ENCODE peak calls at places on chromosomes 13 and 19, in six cellular contexts. E is IMR-90, H is neuronal stem cell, P is H1, L is mesendoderm, N is mesenchymal stem cell. J is an unnamed sample.

GRCh38 chr13:46345866-46346265 is 41.2 kb downstream of the RUBCNL start:
- DNase-seq in L (no peak), H (no peak), N (no peak), P (no peak), E (no peak), J (no peak)

GRCh38 chr19:10111405-10111811 is at the start of gene P2RY11:
- DNase-seq in P (no peak), L (no peak), H (no peak), E (no peak), N (no peak), J (no peak)

GRCh38 chr19:16023558-16023915 is 52.8 kb upstream of the TPM4 start:
- DNase-seq in E (no peak), P (no peak), L (no peak), N (no peak), H (no peak), J (peak)

GRCh38 chr13:45269204-45269603 is 68.4 kb upstream of the KCTD4 start:
- DNase-seq in P (no peak), E (peak), N (peak), L (peak), H (no peak), J (no peak)

GRCh38 chr13:101712026-101712348 is 259.5 kb downstream of the ITGBL1 start:
- DNase-seq in H (no peak), E (no peak), N (no peak), L (no peak), P (no peak), J (no peak)

GRCh38 chr13:19023115-19023514 is 158.5 kb downstream of the TUBA3C start:
- DNase-seq in E (no peak), L (no peak), H (no peak), N (no peak), P (no peak), J (no peak)

GRCh38 chr19:13718733-13719132 is 45.6 kb upstream of the MRI1 start:
- DNase-seq in L (peak), E (peak), H (peak), P (peak), N (no peak), J (peak)

GRCh38 chr13:112968910-112969691 is at the start of gene MCF2L:
- DNase-seq in H (peak), N (peak), L (peak), E (peak), P (no peak), J (peak)

GRCh38 chr19:50967924-50968708 is 1.3 kb downstream of the KLK6 start:
- DNase-seq in N (no peak), P (no peak), L (no peak), H (no peak), E (no peak), J (peak)

GRCh38 chr13:40618581-40619478 is 47.6 kb downstream of the FOXO1 start:
- DNase-seq in L (no peak), E (no peak), H (no peak), P (no peak), N (no peak), J (no peak)

GRCh38 chr19:55526216-55527196 is 10.4 kb downstream of the SBK2 start:
- DNase-seq in N (peak), E (peak), L (peak), H (no peak), P (no peak), J (no peak)
- H3K23ac ChIP-seq in N (no peak), E (peak), L (no peak), H (peak), P (no peak), J (no peak)

DNA sequence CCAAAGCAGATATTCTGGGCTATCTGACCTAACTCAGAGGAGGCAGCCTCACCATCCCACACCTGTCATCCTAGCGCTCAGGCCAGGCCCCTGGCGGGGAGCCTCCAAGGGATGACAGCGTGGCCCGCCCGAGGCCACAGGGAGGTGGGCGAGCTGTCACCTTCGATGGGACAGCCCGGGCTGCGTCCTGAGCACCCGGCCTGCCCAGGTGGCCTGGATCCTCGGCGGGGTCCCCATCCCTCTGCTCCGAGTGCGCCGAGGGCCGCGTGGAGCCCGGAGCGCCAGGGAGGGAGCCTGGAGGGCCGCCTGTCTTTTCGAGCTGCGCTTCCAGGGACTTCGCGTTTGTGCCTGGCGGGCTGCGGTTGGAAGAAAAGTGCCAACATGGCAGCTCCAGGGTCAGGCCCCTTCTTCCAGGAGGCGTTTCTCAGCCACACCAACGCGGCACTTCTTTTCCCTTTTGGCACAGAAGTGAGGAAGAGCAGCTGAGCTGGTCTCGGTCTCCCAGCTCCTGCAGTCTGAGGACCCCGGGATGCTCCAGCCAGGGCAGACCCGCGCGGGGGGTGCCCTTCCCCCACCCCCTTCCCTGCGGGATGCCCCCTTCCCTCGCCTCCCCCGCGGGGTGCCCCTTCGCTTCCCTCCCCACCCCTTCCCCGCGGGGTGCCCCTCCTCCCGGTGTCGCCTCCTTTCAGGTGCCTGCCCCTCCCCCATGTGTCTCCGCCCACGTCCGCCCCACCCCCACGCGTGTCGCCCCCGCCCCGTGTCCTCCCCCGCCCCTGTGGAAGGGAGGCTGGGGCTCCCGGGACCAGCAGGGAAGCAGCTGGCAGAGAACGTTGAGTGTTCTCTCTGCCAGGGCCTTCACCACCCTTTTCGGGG is 42.3 kb downstream of the GJA3 start:
- DNase-seq in N (peak), L (peak), E (no peak), P (no peak), H (no peak), J (peak)
- H3K23ac ChIP-seq in N (no peak), L (no peak), E (peak), P (no peak), H (peak), J (no peak)

GRCh38 chr13:91652389-91652788 is 254.0 kb downstream of the GPC5 start:
- DNase-seq in L (peak), P (no peak), N (no peak), E (peak), H (no peak), J (no peak)

GRCh38 chr13:91657283-91657682 is 258.9 kb downstream of the GPC5 start:
- DNase-seq in L (no peak), H (no peak), P (no peak), N (no peak), E (no peak), J (no peak)

GRCh38 chr13:91659583-91660415 is 261.4 kb downstream of the GPC5 start:
- DNase-seq in P (no peak), L (peak), H (no peak), N (no peak), E (no peak), J (no peak)

GRCh38 chr13:91655731-91656130 is 257.3 kb downstream of the GPC5 start:
- DNase-seq in P (no peak), L (no peak), E (no peak), N (no peak), H (no peak), J (no peak)
- H3K23ac ChIP-seq in P (no peak), L (no peak), E (no peak), N (no peak), H (no peak), J (no peak)

GRCh38 chr19:30084390-30084819 is 142.4 kb downstream of the URI1 start:
- DNase-seq in E (no peak), P (no peak), H (no peak), N (no peak), L (no peak), J (no peak)

GRCh38 chr19:30083125-30083681 is 141.2 kb downstream of the URI1 start:
- DNase-seq in P (no peak), N (no peak), E (no peak), H (no peak), L (no peak), J (no peak)

GRCh38 chr19:30082611-30083010 is 140.6 kb downstream of the URI1 start:
- DNase-seq in E (no peak), P (no peak), H (no peak), L (no peak), N (no peak), J (no peak)

GRCh38 chr19:30083701-30084156 is 141.7 kb downstream of the URI1 start:
- DNase-seq in N (no peak), L (no peak), H (no peak), E (no peak), P (no peak), J (no peak)

GRCh38 chr19:30082168-30082567 is 140.1 kb downstream of the URI1 start:
- DNase-seq in E (no peak), H (no peak), N (no peak), P (no peak), L (no peak), J (no peak)
- H3K23ac ChIP-seq in E (no peak), H (peak), N (no peak), P (no peak), L (no peak), J (no peak)

GRCh38 chr19:17975032-17975431 is 8.1 kb downstream of the KCNN1 start:
- DNase-seq in H (no peak), P (no peak), L (no peak), E (no peak), N (no peak), J (no peak)
- H3K23ac ChIP-seq in H (no peak), P (no peak), L (no peak), E (no peak), N (no peak), J (no peak)

DNA sequence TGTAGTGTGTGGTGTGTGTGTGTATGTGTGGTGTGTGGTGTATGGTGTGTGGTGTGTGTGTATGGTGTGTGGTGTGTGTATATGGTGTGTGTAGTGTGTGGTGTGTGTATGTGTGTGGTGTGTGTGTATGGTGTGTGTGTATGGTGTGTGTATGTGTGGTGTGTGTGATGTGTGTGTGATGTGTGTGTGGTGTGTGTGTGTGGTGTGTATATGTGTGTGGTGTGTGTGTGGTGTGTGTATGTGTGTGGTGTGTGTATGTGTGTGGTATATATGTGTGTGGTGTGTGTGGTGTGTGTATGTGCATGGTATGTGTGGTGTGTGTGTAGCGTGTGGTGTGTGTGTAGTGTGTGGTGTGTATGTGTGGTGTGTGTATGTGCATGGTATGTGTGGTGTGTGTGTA is 1.7 kb downstream of the ATP12A start:
- DNase-seq in H (no peak), L (peak), P (no peak), E (no peak), N (no peak), J (no peak)
- H3K23ac ChIP-seq in H (peak), L (no peak), P (no peak), E (no peak), N (peak), J (no peak)